ENCODE peak calls at places on chromosomes 3 and 15, in five cellular contexts. One of them, this sample, is unnamed.

GRCh38 chr15:93141373-93141790 is 52.4 kb upstream of the RGMA start:
- DNase-seq in HTR-8/SVneo: no peak
- DNase-seq in HS-27A: no peak
- DNase-seq in Ammon's horn: no peak
- DNase-seq in activated naive CD4-positive, alpha-beta T cell treated with anti-CD3 and anti-CD28 coated beads for 36 hours: no peak
- DNase-seq in this sample: peak

GRCh38 chr15:76065267-76065666 is 5.5 kb downstream of the TMEM266 start:
- DNase-seq in HS-27A: no peak
- DNase-seq in activated naive CD4-positive, alpha-beta T cell treated with anti-CD3 and anti-CD28 coated beads for 36 hours: peak
- DNase-seq in HTR-8/SVneo: no peak
- DNase-seq in Ammon's horn: peak
- DNase-seq in this sample: peak

GRCh38 chr3:110810356-110810755 is 261.3 kb upstream of the NECTIN3 start:
- DNase-seq in activated naive CD4-positive, alpha-beta T cell treated with anti-CD3 and anti-CD28 coated beads for 36 hours: no peak
- DNase-seq in HTR-8/SVneo: no peak
- DNase-seq in HS-27A: no peak
- DNase-seq in Ammon's horn: no peak
- DNase-seq in this sample: no peak

GRCh38 chr15:76380249-76380648 is 43.7 kb downstream of the ISL2 start:
- DNase-seq in Ammon's horn: no peak
- DNase-seq in activated naive CD4-positive, alpha-beta T cell treated with anti-CD3 and anti-CD28 coated beads for 36 hours: no peak
- DNase-seq in HTR-8/SVneo: no peak
- DNase-seq in HS-27A: no peak
- DNase-seq in this sample: no peak

GRCh38 chr15:90845201-90845949 is 23.0 kb upstream of the FURIN start:
- DNase-seq in HS-27A: peak
- DNase-seq in Ammon's horn: no peak
- DNase-seq in activated naive CD4-positive, alpha-beta T cell treated with anti-CD3 and anti-CD28 coated beads for 36 hours: peak
- DNase-seq in HTR-8/SVneo: peak
- DNase-seq in this sample: no peak

GRCh38 chr15:78097667-78098066 is 5.3 kb downstream of the SH2D7 start:
- DNase-seq in HS-27A: no peak
- DNase-seq in HTR-8/SVneo: no peak
- DNase-seq in activated naive CD4-positive, alpha-beta T cell treated with anti-CD3 and anti-CD28 coated beads for 36 hours: no peak
- DNase-seq in Ammon's horn: no peak
- DNase-seq in this sample: no peak

GRCh38 chr15:96354731-96355560 is 24.4 kb downstream of the NR2F2 start:
- DNase-seq in HS-27A: no peak
- DNase-seq in Ammon's horn: no peak
- DNase-seq in activated naive CD4-positive, alpha-beta T cell treated with anti-CD3 and anti-CD28 coated beads for 36 hours: no peak
- DNase-seq in HTR-8/SVneo: no peak
- DNase-seq in this sample: no peak

GRCh38 chr3:52784021-52784621 is 6.7 kb downstream of the ITIH1 start:
- DNase-seq in HS-27A: no peak
- DNase-seq in HTR-8/SVneo: no peak
- DNase-seq in activated naive CD4-positive, alpha-beta T cell treated with anti-CD3 and anti-CD28 coated beads for 36 hours: no peak
- DNase-seq in Ammon's horn: no peak
- DNase-seq in this sample: no peak

GRCh38 chr3:174363256-174363655 is 495.9 kb upstream of the NAALADL2 start:
- DNase-seq in HTR-8/SVneo: no peak
- DNase-seq in HS-27A: no peak
- DNase-seq in activated naive CD4-positive, alpha-beta T cell treated with anti-CD3 and anti-CD28 coated beads for 36 hours: no peak
- DNase-seq in Ammon's horn: no peak
- DNase-seq in this sample: no peak

GRCh38 chr3:33392703-33393125 is 47.5 kb downstream of the UBP1 start:
- DNase-seq in HTR-8/SVneo: peak
- DNase-seq in Ammon's horn: no peak
- DNase-seq in activated naive CD4-positive, alpha-beta T cell treated with anti-CD3 and anti-CD28 coated beads for 36 hours: no peak
- DNase-seq in HS-27A: peak
- DNase-seq in this sample: no peak

GRCh38 chr3:156378871-156379270 is 176.0 kb downstream of the SSR3 start:
- DNase-seq in HS-27A: no peak
- DNase-seq in Ammon's horn: no peak
- DNase-seq in activated naive CD4-positive, alpha-beta T cell treated with anti-CD3 and anti-CD28 coated beads for 36 hours: no peak
- DNase-seq in HTR-8/SVneo: no peak
- DNase-seq in this sample: no peak

GRCh38 chr3:69433016-69433937 is 47.4 kb upstream of the FRMD4B start:
- DNase-seq in HS-27A: no peak
- DNase-seq in HTR-8/SVneo: no peak
- DNase-seq in activated naive CD4-positive, alpha-beta T cell treated with anti-CD3 and anti-CD28 coated beads for 36 hours: peak
- DNase-seq in Ammon's horn: no peak
- DNase-seq in this sample: no peak

GRCh38 chr3:192928720-192929119 is 11.1 kb upstream of the MB21D2 start:
- DNase-seq in HS-27A: no peak
- DNase-seq in Ammon's horn: no peak
- DNase-seq in activated naive CD4-positive, alpha-beta T cell treated with anti-CD3 and anti-CD28 coated beads for 36 hours: no peak
- DNase-seq in HTR-8/SVneo: no peak
- DNase-seq in this sample: no peak

GRCh38 chr3:161163297-161163696 is 57.8 kb upstream of the NMD3 start:
- DNase-seq in activated naive CD4-positive, alpha-beta T cell treated with anti-CD3 and anti-CD28 coated beads for 36 hours: no peak
- DNase-seq in Ammon's horn: no peak
- DNase-seq in HS-27A: peak
- DNase-seq in HTR-8/SVneo: peak
- DNase-seq in this sample: no peak

GRCh38 chr3:52195823-52196331 is 2.1 kb upstream of the ALAS1 start:
- DNase-seq in HS-27A: no peak
- DNase-seq in Ammon's horn: no peak
- DNase-seq in activated naive CD4-positive, alpha-beta T cell treated with anti-CD3 and anti-CD28 coated beads for 36 hours: no peak
- DNase-seq in HTR-8/SVneo: no peak
- DNase-seq in this sample: no peak

GRCh38 chr3:184110316-184110725 is 13.5 kb downstream of the HTR3E start:
- DNase-seq in HTR-8/SVneo: no peak
- DNase-seq in HS-27A: no peak
- DNase-seq in activated naive CD4-positive, alpha-beta T cell treated with anti-CD3 and anti-CD28 coated beads for 36 hours: no peak
- DNase-seq in Ammon's horn: no peak
- DNase-seq in this sample: no peak

GRCh38 chr3:112109313-112109712 is 23.1 kb downstream of the C3orf52 start:
- DNase-seq in HTR-8/SVneo: no peak
- DNase-seq in HS-27A: no peak
- DNase-seq in Ammon's horn: no peak
- DNase-seq in activated naive CD4-positive, alpha-beta T cell treated with anti-CD3 and anti-CD28 coated beads for 36 hours: no peak
- DNase-seq in this sample: no peak